ENCODE peak calls at places on chromosomes 6 and 20, in six cellular contexts. C is stimulated activated naive B cell treated with anti-CD40 and anti-IgM and Interleukin-4, amounts not matched to agents 10 μg/mL and 1 μg/mL and 100 μg/mL, for 72 hours; I is AG08396; M is SK-N-SH; Z is NCI-H460; R is T-helper 17 cell. N is an unnamed sample.

GRCh38 chr6:102417368-102417767 is 1023.9 kb downstream of the GRIK2 start:
- DNase-seq in R (no peak), M (no peak), Z (no peak), I (no peak), C (no peak), N (no peak)

GRCh38 chr6:104625536-104625935 is 234.2 kb downstream of the HACE1 start:
- DNase-seq in Z (no peak), I (peak; percentile 62), M (no peak), R (no peak), C (no peak), N (peak; percentile 74)

GRCh38 chr6:34572021-34572420 is 15.9 kb upstream of the SPDEF start:
- DNase-seq in I (peak; percentile 7), Z (no peak), M (no peak), C (no peak), R (no peak), N (no peak)

GRCh38 chr20:52746190-52746589 is 226.0 kb upstream of the TSHZ2 start:
- DNase-seq in M (no peak), C (no peak), Z (no peak), R (no peak), I (no peak), N (no peak)

GRCh38 chr6:157533397-157533814 is 152.4 kb downstream of the ZDHHC14 start:
- DNase-seq in M (peak; percentile 52), I (no peak), C (no peak), Z (no peak), R (no peak), N (no peak)

GRCh38 chr20:10758446-10758845 is 84.6 kb upstream of the JAG1 start:
- DNase-seq in I (no peak), Z (no peak), C (no peak), R (no peak), M (no peak), N (no peak)

GRCh38 chr6:161835426-161836029 is 561.7 kb upstream of the AGPAT4 start:
- DNase-seq in C (no peak), R (no peak), I (no peak), M (peak; percentile 36), Z (no peak), N (no peak)

GRCh38 chr6:79610301-79611009 is 20.7 kb upstream of the SH3BGRL2 start:
- DNase-seq in I (no peak), R (no peak), M (peak; percentile 42), C (no peak), Z (no peak), N (no peak)

GRCh38 chr6:121755500-121755899 is 320.1 kb downstream of the GJA1 start:
- DNase-seq in R (no peak), M (no peak), I (no peak), C (no peak), Z (no peak), N (no peak)

GRCh38 chr20:10632681-10633509 is 40.9 kb downstream of the JAG1 start:
- DNase-seq in R (no peak), Z (no peak), C (no peak), M (no peak), I (no peak), N (no peak)

GRCh38 chr6:88368071-88368787 is 202.1 kb upstream of the CNR1 start:
- DNase-seq in M (no peak), R (no peak), Z (no peak), I (no peak), C (no peak), N (no peak)

GRCh38 chr6:107991939-107992560 is 34.0 kb upstream of the SEC63 start:
- DNase-seq in M (no peak), I (no peak), Z (no peak), C (no peak), R (no peak), N (no peak)

GRCh38 chr20:19137641-19138040 is 74.8 kb upstream of the SLC24A3 start:
- DNase-seq in M (no peak), I (no peak), C (no peak), Z (no peak), R (no peak), N (no peak)

GRCh38 chr6:13256614-13257013 is 71.7 kb downstream of the TBC1D7 start:
- DNase-seq in Z (no peak), C (no peak), R (no peak), M (no peak), I (no peak), N (no peak)

GRCh38 chr6:56959938-56960337 is 5.0 kb downstream of the BEND6 start:
- DNase-seq in R (no peak), I (peak; percentile 24), C (no peak), Z (no peak), M (no peak), N (no peak)

GRCh38 chr6:45661667-45662066 is 283.9 kb upstream of the SUPT3H start:
- DNase-seq in M (no peak), C (no peak), I (no peak), Z (no peak), R (no peak), N (peak; percentile 69)

GRCh38 chr6:1701668-1702353 is 92.1 kb downstream of the FOXC1 start:
- DNase-seq in I (peak; percentile 80), M (no peak), C (no peak), R (no peak), Z (no peak), N (peak; percentile 42)

GRCh38 chr6:105791569-105792318 is 294.4 kb upstream of the PRDM1 start:
- DNase-seq in M (no peak), C (no peak), R (no peak), Z (no peak), I (no peak), N (no peak)

GRCh38 chr20:34232494-34233087 is 8.6 kb upstream of the ASIP start:
- DNase-seq in R (no peak), I (no peak), M (no peak), C (no peak), Z (no peak), N (no peak)

GRCh38 chr20:53157443-53158408 is 185.6 kb downstream of the TSHZ2 start:
- DNase-seq in C (no peak), Z (peak; percentile 37), R (no peak), I (peak; percentile 36), M (no peak), N (no peak)

GRCh38 chr20:3857405-3857804 is 10.8 kb downstream of the MAVS start:
- DNase-seq in M (no peak), Z (no peak), C (no peak), R (no peak), I (no peak), N (no peak)

GRCh38 chr6:41430875-41431274 is 95.5 kb downstream of the NCR2 start:
- DNase-seq in Z (peak; percentile 13), I (peak; percentile 59), M (no peak), C (no peak), R (no peak), N (no peak)

GRCh38 chr6:1153696-1154245 is 158.1 kb upstream of the FOXQ1 start:
- DNase-seq in M (no peak), Z (no peak), I (no peak), C (no peak), R (no peak), N (no peak)

GRCh38 chr20:60976913-60977312 is 275.1 kb upstream of the CDH4 start:
- DNase-seq in I (no peak), C (no peak), R (no peak), Z (no peak), M (no peak), N (no peak)

GRCh38 chr20:38764563-38765355 is 16.5 kb downstream of the ACTR5 start:
- DNase-seq in R (no peak), Z (peak; percentile 51), I (peak; percentile 85), C (no peak), M (no peak), N (peak; percentile 43)

GRCh38 chr6:67766061-67766460 is 869.0 kb upstream of the ADGRB3 start:
- DNase-seq in I (no peak), R (no peak), M (no peak), C (no peak), Z (no peak), N (no peak)

GRCh38 chr6:95248501-95248900 is 328.8 kb upstream of the MANEA start:
- DNase-seq in C (no peak), M (no peak), Z (no peak), R (no peak), I (no peak), N (no peak)

GRCh38 chr6:152301021-152301805 is 335.9 kb downstream of the SYNE1 start:
- DNase-seq in Z (no peak), I (no peak), C (no peak), M (no peak), R (no peak), N (no peak)

GRCh38 chr6:118895241-118895561 is 1.2 kb downstream of the ASF1A start:
- DNase-seq in Z (no peak), C (no peak), M (no peak), R (no peak), I (no peak), N (no peak)

GRCh38 chr6:7432391-7433207 is 43.0 kb downstream of the RIOK1 start:
- DNase-seq in Z (no peak), M (no peak), C (no peak), R (no peak), I (no peak), N (no peak)

GRCh38 chr6:1624071-1624847 is 14.5 kb downstream of the FOXC1 start:
- DNase-seq in Z (no peak), I (no peak), C (no peak), R (no peak), M (no peak), N (no peak)

GRCh38 chr6:72322778-72323177 is 299.1 kb upstream of the KCNQ5 start:
- DNase-seq in M (no peak), C (no peak), Z (no peak), I (no peak), R (no peak), N (no peak)

GRCh38 chr20:14691994-14692393 is 354.6 kb upstream of the FLRT3 start:
- DNase-seq in Z (no peak), M (no peak), I (no peak), R (no peak), C (no peak), N (no peak)